ENCODE peak calls at places on chromosomes 6 and 20, in seven cellular contexts. C, I, S, V, L, P and E are unnamed samples.

GRCh38 chr20:51444472-51444871 is 98.0 kb downstream of the NFATC2 start:
- DNase-seq in V (no peak), I (no peak), S (no peak), P (no peak), C (no peak), L (peak; percentile 83), E (no peak)

GRCh38 chr6:105346052-105346451 is 56.8 kb downstream of the PREP start:
- DNase-seq in L (no peak), S (no peak), V (no peak), P (no peak), I (no peak), C (no peak), E (no peak)

GRCh38 chr6:72623808-72624207 is 1.9 kb downstream of the KCNQ5 start:
- DNase-seq in C (no peak), P (no peak), V (no peak), I (no peak), S (no peak), L (no peak), E (no peak)

GRCh38 chr20:47464380-47465101 is 37.1 kb upstream of the NCOA3 start:
- DNase-seq in V (no peak), P (no peak), S (no peak), C (peak; percentile 45), L (peak; percentile 68), I (peak; percentile 64), E (peak; percentile 98)

GRCh38 chr6:5219292-5219691 is 41.5 kb downstream of the LYRM4 start:
- DNase-seq in L (no peak), I (no peak), C (no peak), V (no peak), S (no peak), P (no peak), E (no peak)

GRCh38 chr6:12339808-12340487 is 49.8 kb downstream of the EDN1 start:
- DNase-seq in L (no peak), P (no peak), C (no peak), I (no peak), S (no peak), V (peak; percentile 57), E (no peak)

GRCh38 chr6:30489081-30490030 is at the start of gene HLA-E:
- DNase-seq in C (peak; percentile 93), L (peak; percentile 99), V (peak; percentile 75), P (peak; percentile 94), I (peak; percentile 94), S (peak; percentile 68), E (peak; percentile 92)

GRCh38 chr20:60371456-60371855 is 413.2 kb downstream of the CDH26 start:
- DNase-seq in C (no peak), L (no peak), P (no peak), S (no peak), V (no peak), I (no peak), E (no peak)

GRCh38 chr20:19786311-19786710 is 28.3 kb downstream of the RIN2 start:
- DNase-seq in P (no peak), S (no peak), I (peak; percentile 67), V (no peak), L (peak; percentile 63), C (peak; percentile 70), E (no peak)

GRCh38 chr6:87675004-87675681 is 26.9 kb downstream of the AKIRIN2 start:
- DNase-seq in V (no peak), S (no peak), P (no peak), C (no peak), I (no peak), L (no peak), E (no peak)

GRCh38 chr6:106134906-106135634 is 48.9 kb downstream of the PRDM1 start:
- DNase-seq in L (no peak), S (no peak), V (peak; percentile 60), I (no peak), C (no peak), P (no peak), E (peak; percentile 43)

GRCh38 chr6:42417641-42418112 is 34.0 kb downstream of the TRERF1 start:
- DNase-seq in S (no peak), C (no peak), L (no peak), P (peak; percentile 80), V (no peak), I (no peak), E (no peak)

GRCh38 chr6:90559931-90560330 is 26.9 kb downstream of the MAP3K7 start:
- DNase-seq in S (no peak), I (no peak), C (no peak), P (no peak), V (no peak), L (no peak), E (no peak)